ENCODE peak calls at places on chromosome 17, in four cellular contexts. One of them, this sample, is unnamed.

GRCh38 chr17:12877953-12878669 is 88.8 kb downstream of the ARHGAP44 start:
- DNase-seq in AG09309: no peak
- DNase-seq in cardiac muscle cell: no peak
- DNase-seq in GM04503: no peak
- DNase-seq in this sample: no peak

GRCh38 chr17:48011405-48012150 is 26.0 kb downstream of the COPZ2 start:
- DNase-seq in AG09309: no peak
- DNase-seq in cardiac muscle cell: peak; percentile 56
- DNase-seq in GM04503: no peak
- DNase-seq in this sample: no peak

GRCh38 chr17:1398900-1399299 is 1.1 kb downstream of the YWHAE start:
- DNase-seq in AG09309: no peak
- DNase-seq in cardiac muscle cell: peak; percentile 40
- DNase-seq in GM04503: no peak
- DNase-seq in this sample: no peak

GRCh38 chr17:77604301-77605031 is 354.0 kb upstream of the TNRC6C start:
- DNase-seq in AG09309: no peak
- DNase-seq in cardiac muscle cell: no peak
- DNase-seq in GM04503: no peak
- DNase-seq in this sample: no peak

GRCh38 chr17:14471052-14471451 is 170.2 kb downstream of the HS3ST3B1 start:
- DNase-seq in AG09309: peak; percentile 45
- DNase-seq in cardiac muscle cell: peak; percentile 0
- DNase-seq in GM04503: peak; percentile 60
- DNase-seq in this sample: no peak

GRCh38 chr17:65085397-65085796 is 28.9 kb upstream of the GNA13 start:
- DNase-seq in AG09309: no peak
- DNase-seq in cardiac muscle cell: peak; percentile 35
- DNase-seq in GM04503: no peak
- DNase-seq in this sample: no peak

GRCh38 chr17:49388290-49388640 is 26.2 kb upstream of the ZNF652 start:
- DNase-seq in AG09309: no peak
- DNase-seq in cardiac muscle cell: no peak
- DNase-seq in GM04503: no peak
- DNase-seq in this sample: no peak

GRCh38 chr17:17060930-17061329 is 18.7 kb downstream of the MPRIP start:
- DNase-seq in AG09309: no peak
- DNase-seq in cardiac muscle cell: no peak
- DNase-seq in GM04503: no peak
- DNase-seq in this sample: no peak

GRCh38 chr17:72677714-72678390 is 414.6 kb downstream of the SLC39A11 start:
- DNase-seq in AG09309: peak; percentile 63
- DNase-seq in cardiac muscle cell: peak; percentile 30
- DNase-seq in GM04503: no peak
- DNase-seq in this sample: no peak

GRCh38 chr17:7550359-7550758 is 1.5 kb downstream of the TNFSF12 start:
- DNase-seq in AG09309: no peak
- DNase-seq in cardiac muscle cell: no peak
- DNase-seq in GM04503: no peak
- DNase-seq in this sample: no peak

GRCh38 chr17:82675476-82676245 is 22.8 kb downstream of the RAB40B start:
- DNase-seq in AG09309: no peak
- DNase-seq in cardiac muscle cell: no peak
- DNase-seq in GM04503: no peak
- DNase-seq in this sample: no peak

GRCh38 chr17:16354585-16354984 is 1.3 kb upstream of the CENPV start:
- DNase-seq in AG09309: no peak
- DNase-seq in cardiac muscle cell: no peak
- DNase-seq in GM04503: no peak
- DNase-seq in this sample: no peak

GRCh38 chr17:76353004-76353598 is 615 bp downstream of the PRPSAP1 start:
- DNase-seq in AG09309: no peak
- DNase-seq in cardiac muscle cell: no peak
- DNase-seq in GM04503: no peak
- DNase-seq in this sample: no peak

GRCh38 chr17:57876023-57876865 is 26.4 kb upstream of the MRPS23 start:
- DNase-seq in AG09309: no peak
- DNase-seq in cardiac muscle cell: no peak
- DNase-seq in GM04503: no peak
- DNase-seq in this sample: no peak

GRCh38 chr17:70945386-70945785 is 776.1 kb downstream of the KCNJ2 start:
- DNase-seq in AG09309: no peak
- DNase-seq in cardiac muscle cell: peak; percentile 60
- DNase-seq in GM04503: no peak
- DNase-seq in this sample: no peak

GRCh38 chr17:12193336-12193735 is 172.7 kb downstream of the MAP2K4 start:
- DNase-seq in AG09309: no peak
- DNase-seq in cardiac muscle cell: no peak
- DNase-seq in GM04503: no peak
- DNase-seq in this sample: no peak

This sample was measured in neuronal stem cell.